ENCODE peak calls at places on chromosomes 16 and 17, in eight cellular contexts. R is K562; K is fibroblast of lung; T is CD4-positive, alpha-beta T cell; O is AG04450; X is MM.1S; U is CD4-positive, CD25-positive, alpha-beta regulatory T cell; E is mucosa of descending colon. J is an unnamed sample. For H3K9me3, the result is how much of the 10 kb centered on the place peaks cover.

GRCh38 chr17:3961564-3962047 is 2.6 kb downstream of the ATP2A3 start:
- DNase-seq in U (peak), O (no peak), T (no peak), X (peak), R (no peak), E (peak), K (no peak), J (no peak)

GRCh38 chr17:68458260-68459029 is 1.1 kb upstream of the WIPI1 start:
- DNase-seq in O (no peak), X (peak), R (no peak), U (no peak), K (no peak), T (no peak), E (no peak), J (no peak)

GRCh38 chr17:50918933-50919296 is 52.8 kb upstream of the TOB1 start:
- DNase-seq in U (peak), E (peak), K (peak), T (no peak), O (no peak), X (no peak), R (no peak), J (no peak)

GRCh38 chr17:60173304-60173807 is 23.6 kb downstream of the CA4 start:
- DNase-seq in R (no peak), E (no peak), K (peak), O (no peak), U (no peak), T (no peak), X (no peak), J (no peak)

GRCh38 chr17:32298721-32299578 is 33.3 kb downstream of the RHBDL3 start:
- DNase-seq in R (no peak), U (no peak), O (no peak), X (no peak), E (no peak), T (no peak), K (no peak), J (no peak)

GRCh38 chr17:37088459-37088858 is 139.7 kb downstream of the AATF start:
- DNase-seq in T (no peak), O (no peak), R (no peak), U (no peak), K (no peak), X (no peak), E (no peak), J (no peak)

GRCh38 chr17:50205931-50206505 is 4.6 kb upstream of the COL1A1 start:
- DNase-seq in R (no peak), X (no peak), T (no peak), O (no peak), E (no peak), K (no peak), U (no peak), J (peak)

GRCh38 chr17:47705536-47706481 is 11.8 kb downstream of the TBKBP1 start:
- DNase-seq in T (no peak), K (no peak), U (no peak), O (no peak), X (no peak), E (no peak), R (no peak), J (no peak)

GRCh38 chr17:82021728-82022309 is 859 bp downstream of the CENPX start:
- DNase-seq in O (no peak), K (no peak), T (no peak), U (no peak), X (peak), R (peak), E (peak), J (no peak)

GRCh38 chr17:67478266-67479118 is 101.4 kb downstream of the PITPNC1 start:
- DNase-seq in T (no peak), E (no peak), K (no peak), R (no peak), U (no peak), X (no peak), O (no peak), J (no peak)

GRCh38 chr16:89922884-89923639 is at the start of gene TUBB3:
- DNase-seq in O (no peak), R (peak), E (peak), X (peak), K (peak), T (no peak), U (no peak), J (peak)

GRCh38 chr17:32275060-32276042 is 9.7 kb downstream of the RHBDL3 start:
- DNase-seq in U (no peak), T (no peak), K (peak), R (peak), X (no peak), E (no peak), O (no peak), J (peak)

GRCh38 chr17:1713878-1714487 is 3.8 kb upstream of the TLCD2 start:
- DNase-seq in X (no peak), R (no peak), K (peak), E (peak), T (no peak), O (no peak), U (no peak), J (peak)

GRCh38 chr16:56576585-56577299 is 11.9 kb downstream of the MT4 start:
- DNase-seq in X (peak), T (peak), K (peak), E (peak), U (peak), O (peak), R (peak), J (peak)

GRCh38 chr17:80927791-80928216 is 63.8 kb upstream of the CHMP6 start:
- DNase-seq in T (no peak), K (peak), R (no peak), X (no peak), U (no peak), E (no peak), O (no peak), J (no peak)

GRCh38 chr16:6363891-6364607 is 968.6 kb upstream of the RBFOX1 start:
- DNase-seq in U (no peak), O (no peak), R (no peak), T (no peak), X (no peak), E (no peak), K (no peak), J (no peak)

GRCh38 chr16:27698266-27698665 is 148.3 kb downstream of the KATNIP start:
- DNase-seq in K (no peak), U (no peak), T (no peak), X (no peak), R (peak), O (no peak), E (no peak), J (no peak)

GRCh38 chr17:28394717-28395116 is 11.3 kb downstream of the SLC46A1 start:
- DNase-seq in X (no peak), K (peak), O (no peak), R (no peak), T (no peak), E (no peak), U (no peak), J (no peak)

GRCh38 chr17:41730479-41730878 is 4.0 kb downstream of the HAP1 start:
- DNase-seq in R (no peak), X (no peak), U (no peak), E (no peak), O (no peak), T (no peak), K (no peak), J (no peak)

GRCh38 chr17:1003972-1004768 is 7.2 kb downstream of the TIMM22 start:
- DNase-seq in U (no peak), O (no peak), R (no peak), T (no peak), E (no peak), X (no peak), K (no peak), J (no peak)

GRCh38 chr16:10896723-10897122 is 19.7 kb downstream of the CIITA start:
- DNase-seq in K (no peak), T (no peak), O (no peak), R (no peak), E (no peak), U (no peak), X (no peak), J (no peak)

GRCh38 chr17:30950669-30951399 is 20.0 kb upstream of the RNF135 start:
- DNase-seq in O (peak), R (no peak), X (no peak), U (no peak), K (peak), E (peak), T (no peak), J (peak)

GRCh38 chr17:65259281-65259680 is 122.1 kb downstream of the RGS9 start:
- DNase-seq in T (no peak), X (no peak), U (no peak), K (no peak), O (no peak), E (no peak), R (no peak), J (no peak)

GRCh38 chr16:1958715-1959268 is 546 bp upstream of the NDUFB10 start:
- DNase-seq in X (peak), R (no peak), E (peak), U (no peak), K (no peak), O (no peak), T (no peak), J (peak)

GRCh38 chr17:57757735-57758134 is 12.6 kb upstream of the CCDC182 start:
- DNase-seq in X (no peak), U (no peak), E (no peak), R (no peak), O (no peak), T (no peak), K (no peak), J (no peak)

GRCh38 chr17:17236295-17237025 is 508 bp downstream of the FLCN start:
- DNase-seq in X (no peak), O (no peak), K (peak), T (no peak), E (no peak), R (peak), U (no peak), J (peak)

GRCh38 chr16:69691980-69692911 is 34.1 kb downstream of the NQO1 start:
- DNase-seq in R (no peak), X (peak), O (no peak), E (no peak), U (no peak), K (peak), T (no peak), J (no peak)

GRCh38 chr17:38898291-38898679 is 27.1 kb upstream of the LASP1NB start:
- DNase-seq in X (peak), R (no peak), K (no peak), O (no peak), E (peak), U (peak), T (no peak), J (no peak)

GRCh38 chr16:84582958-84583516 is 34.8 kb downstream of the COTL1 start:
- DNase-seq in K (peak), X (no peak), E (no peak), U (no peak), R (no peak), T (no peak), O (peak), J (no peak)

GRCh38 chr17:81719410-81720266 is 7.6 kb downstream of the SLC25A10 start:
- DNase-seq in U (no peak), O (no peak), K (no peak), X (no peak), R (no peak), T (no peak), E (no peak), J (no peak)

GRCh38 chr16:30521873-30522641 is 4.3 kb downstream of the ZNF768 start:
- DNase-seq in E (peak), K (no peak), O (no peak), U (no peak), T (no peak), R (no peak), X (no peak), J (no peak)

GRCh38 chr17:10126554-10127493 is 71.6 kb downstream of the GAS7 start:
- DNase-seq in R (no peak), U (no peak), O (no peak), E (no peak), X (no peak), K (no peak), T (no peak), J (peak)

GRCh38 chr16:52435573-52435972 is 111.4 kb downstream of the TOX3 start:
- DNase-seq in K (no peak), R (no peak), U (no peak), O (no peak), X (no peak), T (no peak), E (no peak), J (no peak)

GRCh38 chr17:79002796-79003593 is 6.6 kb downstream of the CANT1 start:
- DNase-seq in O (no peak), T (no peak), E (no peak), U (no peak), K (no peak), R (no peak), X (no peak), J (peak)

GRCh38 chr17:36008998-36009665 is 7.8 kb upstream of the CCL15 start:
- DNase-seq in O (peak), E (no peak), U (no peak), X (peak), T (no peak), R (peak), K (no peak), J (no peak)

GRCh38 chr16:83952940-83953795 is at the start of gene OSGIN1:
- DNase-seq in X (peak), K (peak), E (peak), U (no peak), R (peak), O (peak), T (peak), J (peak)

GRCh38 chr17:79202476-79202875 is 127.9 kb downstream of the ENGASE start:
- DNase-seq in E (no peak), U (no peak), K (no peak), X (no peak), R (no peak), O (no peak), T (no peak), J (no peak)

GRCh38 chr16:87661561-87661960 is 59.3 kb downstream of the JPH3 start:
- DNase-seq in R (peak), T (peak), E (peak), U (no peak), K (peak), X (peak), O (no peak), J (no peak)

GRCh38 chr17:77313831-77314230 is 173.1 kb downstream of the SEC14L1 start:
- DNase-seq in R (no peak), T (no peak), K (no peak), E (peak), O (no peak), X (no peak), U (no peak), J (no peak)

GRCh38 chr16:82011199-82011641 is at the start of gene SDR42E1:
- DNase-seq in X (peak), R (no peak), U (peak), E (peak), T (peak), K (peak), O (no peak), J (no peak)
- H3K9me3 ChIP-seq in X (under half), R (under half), U (under half), E (under half), T (under half), K (under half), O (under half), J (under half)

GRCh38 chr16:60729052-60729451 is 1307.2 kb downstream of the CDH8 start:
- DNase-seq in K (peak), X (no peak), E (no peak), R (no peak), U (no peak), T (no peak), O (no peak), J (no peak)

GRCh38 chr16:60727856-60728255 is 1308.4 kb downstream of the CDH8 start:
- DNase-seq in K (peak), T (no peak), E (no peak), R (no peak), O (no peak), X (no peak), U (no peak), J (no peak)

DNA sequence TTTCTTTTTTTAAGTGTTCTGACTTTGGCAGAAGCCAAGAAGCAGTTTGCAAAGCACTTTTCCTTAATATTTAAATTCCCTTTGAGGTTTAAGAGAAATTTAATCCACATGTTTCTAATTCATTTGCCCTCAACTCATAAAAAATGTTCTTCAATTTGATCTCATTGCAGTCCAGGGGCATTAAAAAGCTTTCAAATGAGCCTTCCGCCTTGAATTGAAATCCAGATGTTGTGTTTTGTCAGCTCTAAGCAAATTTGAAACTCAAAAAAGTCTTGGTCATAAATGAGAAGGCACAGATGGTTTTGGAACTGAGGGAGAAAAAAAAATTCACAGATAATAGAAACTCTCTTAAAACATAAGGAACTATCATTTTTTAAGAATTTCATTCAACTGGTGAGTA is 1304.9 kb downstream of the CDH8 start:
- DNase-seq in X (no peak), K (no peak), O (no peak), U (no peak), E (no peak), R (no peak), T (no peak), J (no peak)
- H3K9me3 ChIP-seq in X (under half), K (under half), O (under half), U (under half), E (half or more), R (under half), T (under half), J (under half)

GRCh38 chr17:49132317-49132698 is 261 bp upstream of the B4GALNT2 start:
- DNase-seq in X (no peak), R (no peak), U (no peak), E (no peak), T (no peak), O (no peak), K (no peak), J (no peak)

GRCh38 chr17:49132699-49133364 is at the start of gene B4GALNT2:
- DNase-seq in K (peak), X (no peak), T (peak), U (no peak), E (peak), R (no peak), O (no peak), J (no peak)

GRCh38 chr17:49125449-49125848 is 7.1 kb upstream of the B4GALNT2 start:
- DNase-seq in O (no peak), T (no peak), R (no peak), U (no peak), X (no peak), K (no peak), E (peak), J (no peak)

GRCh38 chr17:49136335-49136734 is 3.8 kb downstream of the B4GALNT2 start:
- DNase-seq in X (no peak), K (no peak), R (no peak), T (no peak), O (no peak), U (no peak), E (no peak), J (no peak)

DNA sequence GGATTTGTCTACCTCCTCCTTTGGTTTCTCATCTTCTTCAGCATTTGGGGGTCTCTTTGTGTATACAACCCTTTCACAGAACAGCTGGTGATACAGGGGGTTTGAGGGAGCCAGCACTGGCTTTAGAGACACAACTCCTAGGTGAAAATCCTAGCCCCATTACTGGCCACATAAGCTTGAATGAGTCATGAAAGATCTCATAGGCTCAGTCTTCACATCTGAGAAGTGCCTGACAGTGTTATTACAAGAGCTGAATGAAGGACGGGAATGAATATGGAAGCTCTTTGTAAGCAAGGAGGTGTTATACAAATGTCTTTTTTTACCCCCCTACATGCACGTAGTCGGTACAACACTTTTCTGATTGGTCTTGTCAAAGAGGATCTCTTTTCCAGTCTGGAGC is 1.7 kb upstream of the B4GALNT2 start:
- DNase-seq in U (no peak), K (peak), O (no peak), R (no peak), T (no peak), E (no peak), X (no peak), J (no peak)
- H3K9me3 ChIP-seq in U (under half), K (under half), O (under half), R (under half), T (under half), E (under half), X (under half), J (under half)

GRCh38 chr16:31674686-31675085 is 147.0 kb downstream of the AHSP start:
- DNase-seq in E (no peak), R (no peak), X (no peak), U (no peak), K (no peak), T (no peak), O (no peak), J (no peak)

GRCh38 chr16:31678649-31679325 is 151.1 kb downstream of the AHSP start:
- DNase-seq in X (no peak), T (no peak), O (no peak), R (no peak), E (no peak), K (no peak), U (no peak), J (no peak)

DNA sequence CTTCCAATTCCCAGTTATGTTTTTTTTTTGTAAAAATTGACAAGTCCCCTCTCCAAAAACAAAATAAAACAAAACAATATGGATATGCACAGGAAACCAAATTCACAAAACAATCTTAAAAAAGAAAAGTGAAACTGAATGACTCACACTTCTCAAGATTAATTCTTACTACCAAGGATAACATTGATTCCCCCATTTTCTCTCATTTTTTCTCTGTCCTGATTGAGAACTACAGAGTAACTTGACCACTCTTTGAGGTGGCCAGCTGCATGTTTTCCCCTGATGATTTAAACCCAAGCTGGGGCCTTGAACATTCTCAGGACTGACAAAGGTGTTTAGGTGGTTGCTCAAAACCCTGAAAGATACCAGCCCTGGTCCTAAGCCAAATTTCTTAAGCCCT is 149.0 kb downstream of the AHSP start:
- DNase-seq in X (peak), K (no peak), T (no peak), E (no peak), O (no peak), U (no peak), R (no peak), J (no peak)
- H3K9me3 ChIP-seq in X (under half), K (under half), T (under half), E (under half), O (under half), U (under half), R (under half), J (under half)

GRCh38 chr17:11558681-11559234 is 39.5 kb upstream of the DNAH9 start:
- DNase-seq in X (no peak), R (no peak), E (no peak), O (no peak), T (no peak), K (no peak), U (no peak), J (no peak)
- H3K9me3 ChIP-seq in X (under half), R (under half), E (under half), O (half or more), T (under half), K (under half), U (under half), J (under half)

J was measured in uterus.